ENCODE peak calls at places on chromosomes 6 and 20, in six cellular contexts. R is tibial nerve, J is mammary epithelial cell, U is stomach, V is mesendoderm, Q is body of pancreas. M is an unnamed sample.

GRCh38 chr6:26234421-26235239 is 130.4 kb upstream of the BTN3A2 start:
- DNase-seq in J (peak; percentile 85), V (peak; percentile 96), U (peak; percentile 66), R (peak; percentile 60), Q (peak; percentile 59), M (peak; percentile 67)

GRCh38 chr6:131789219-131789618 is 18.6 kb upstream of the ENPP1 start:
- DNase-seq in U (no peak), V (no peak), J (no peak), Q (no peak), R (no peak), M (no peak)

GRCh38 chr6:81731814-81732213 is 20.7 kb downstream of the TENT5A start:
- DNase-seq in V (no peak), R (no peak), J (no peak), U (no peak), Q (no peak), M (no peak)

GRCh38 chr6:36492621-36493020 is 49.8 kb downstream of the KCTD20 start:
- DNase-seq in Q (peak; percentile 11), U (no peak), R (no peak), V (no peak), J (no peak), M (no peak)

GRCh38 chr6:6751197-6751596 is 162.7 kb downstream of the LY86 start:
- DNase-seq in Q (no peak), R (no peak), V (no peak), U (no peak), J (no peak), M (no peak)

GRCh38 chr6:39804666-39805065 is 12.5 kb downstream of the DAAM2 start:
- DNase-seq in R (peak; percentile 19), U (no peak), V (no peak), J (peak; percentile 51), Q (peak; percentile 41), M (no peak)

GRCh38 chr6:2037230-2037926 is 208.0 kb downstream of the GMDS start:
- DNase-seq in R (no peak), U (no peak), Q (no peak), J (peak; percentile 14), V (peak; percentile 44), M (no peak)

GRCh38 chr20:63694596-63695418 is 1.6 kb upstream of the TNFRSF6B start:
- DNase-seq in V (no peak), Q (no peak), R (no peak), J (no peak), U (no peak), M (no peak)

GRCh38 chr6:110357696-110358535 is at the start of gene METTL24:
- DNase-seq in U (peak; percentile 27), V (peak; percentile 53), Q (peak; percentile 51), J (no peak), R (no peak), M (peak; percentile 19)

GRCh38 chr20:34473262-34473883 is 42.8 kb upstream of the DYNLRB1 start:
- DNase-seq in V (peak; percentile 69), J (peak; percentile 16), R (peak; percentile 22), Q (peak; percentile 15), U (no peak), M (peak; percentile 24)

GRCh38 chr20:34468956-34469355 is 47.3 kb upstream of the DYNLRB1 start:
- DNase-seq in R (no peak), V (peak; percentile 31), Q (no peak), U (no peak), J (no peak), M (no peak)

GRCh38 chr20:34475979-34476736 is 40.1 kb upstream of the DYNLRB1 start:
- DNase-seq in R (peak; percentile 30), Q (peak; percentile 43), J (no peak), U (peak; percentile 65), V (no peak), M (peak; percentile 69)

GRCh38 chr20:34472246-34472925 is 43.8 kb upstream of the DYNLRB1 start:
- DNase-seq in Q (no peak), R (no peak), V (peak; percentile 38), U (no peak), J (peak; percentile 16), M (no peak)
- H3K27ac ChIP-seq in Q (no peak overlapping the region), R (no peak overlapping the region), V (no peak overlapping the region), U (no peak overlapping the region), J (no peak overlapping the region), M (no peak overlapping the region)

GRCh38 chr20:32370897-32371296 is 12.8 kb downstream of the ASXL1 start:
- DNase-seq in U (no peak), Q (no peak), J (no peak), R (no peak), V (no peak), M (no peak)

GRCh38 chr20:32366380-32366779 is 8.2 kb downstream of the ASXL1 start:
- DNase-seq in J (no peak), U (no peak), R (no peak), V (no peak), Q (no peak), M (no peak)

GRCh38 chr20:32368930-32369329 is 10.8 kb downstream of the ASXL1 start:
- DNase-seq in Q (no peak), J (no peak), U (no peak), R (no peak), V (peak; percentile 52), M (no peak)

GRCh38 chr20:32365560-32365959 is 7.4 kb downstream of the ASXL1 start:
- DNase-seq in J (no peak), U (no peak), V (no peak), Q (no peak), R (no peak), M (no peak)

DNA sequence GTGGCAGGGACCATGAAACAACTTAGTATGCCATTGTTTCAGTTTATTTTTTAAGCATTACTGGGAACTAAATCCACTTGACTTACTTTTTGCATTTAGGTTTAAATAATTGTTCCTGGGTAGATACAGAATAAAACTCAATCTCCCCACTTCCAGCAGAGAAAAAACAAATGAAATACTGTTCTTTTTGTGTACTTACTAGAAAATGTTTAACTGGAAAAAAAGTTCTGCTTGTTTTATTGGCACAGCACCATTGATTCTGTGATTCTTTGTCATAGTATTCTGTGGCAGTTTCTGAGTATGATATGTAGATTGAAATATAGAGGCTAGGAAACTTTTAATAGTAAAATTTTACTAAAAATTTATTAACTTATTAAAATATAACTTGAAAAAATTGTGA is 10.2 kb downstream of the ASXL1 start:
- DNase-seq in R (no peak), U (no peak), Q (no peak), J (no peak), V (no peak), M (no peak)
- H3K4me1 ChIP-seq in R (peaks cover 18% of the 10 kb centered on the region), U (peaks cover 69% of the 10 kb centered on the region), Q (peaks cover 75% of the 10 kb centered on the region), J (peaks cover 14% of the 10 kb centered on the region), V (no peaks in the 10 kb centered on the region), M (peaks cover 11% of the 10 kb centered on the region)

DNA sequence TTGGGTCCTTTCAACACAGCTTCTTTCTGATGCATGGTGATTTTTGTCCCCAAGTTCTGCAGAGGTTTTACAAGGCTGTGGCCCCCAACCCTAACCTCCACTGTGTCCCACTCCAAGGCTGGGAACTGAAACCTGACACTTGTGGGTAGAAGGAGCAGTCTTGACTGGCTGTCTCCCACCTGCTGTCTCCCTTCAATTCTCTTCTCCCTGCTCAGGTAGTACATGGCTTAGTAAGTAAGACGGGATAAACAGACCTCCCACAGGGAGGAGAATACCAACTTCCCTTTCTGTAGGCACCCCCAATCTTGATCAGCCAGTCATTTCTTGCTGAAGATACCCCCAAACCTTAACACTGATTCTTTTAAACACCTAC is 25.0 kb downstream of the TGM6 start:
- DNase-seq in U (no peak), R (no peak), Q (no peak), V (no peak), J (no peak), M (no peak)
- H3K27ac ChIP-seq in U (no peak overlapping the region), R (no peak overlapping the region), Q (no peak overlapping the region), V (no peak overlapping the region), J (no peak overlapping the region), M (no peak overlapping the region)

GRCh38 chr6:7897461-7898192 is 13.0 kb downstream of the TXNDC5 start:
- DNase-seq in Q (no peak), U (no peak), R (no peak), V (no peak), J (no peak), M (no peak)

GRCh38 chr6:7895125-7895423 is 15.5 kb downstream of the TXNDC5 start:
- DNase-seq in U (no peak), R (no peak), V (no peak), J (no peak), Q (no peak), M (no peak)

GRCh38 chr6:7896465-7896987 is 14.1 kb downstream of the TXNDC5 start:
- DNase-seq in U (no peak), R (no peak), Q (no peak), V (no peak), J (no peak), M (no peak)

GRCh38 chr6:7893342-7893741 is 17.2 kb downstream of the TXNDC5 start:
- DNase-seq in R (no peak), V (no peak), U (no peak), Q (no peak), J (no peak), M (no peak)

GRCh38 chr6:7894272-7895124 is 16.1 kb downstream of the TXNDC5 start:
- DNase-seq in Q (no peak), U (no peak), J (no peak), R (no peak), V (no peak), M (no peak)
- H3K4me1 ChIP-seq in Q (peaks cover 7% of the 10 kb centered on the region), U (no peaks in the 10 kb centered on the region), J (no peaks in the 10 kb centered on the region), R (no peaks in the 10 kb centered on the region), V (no peaks in the 10 kb centered on the region), M (no peaks in the 10 kb centered on the region)

DNA sequence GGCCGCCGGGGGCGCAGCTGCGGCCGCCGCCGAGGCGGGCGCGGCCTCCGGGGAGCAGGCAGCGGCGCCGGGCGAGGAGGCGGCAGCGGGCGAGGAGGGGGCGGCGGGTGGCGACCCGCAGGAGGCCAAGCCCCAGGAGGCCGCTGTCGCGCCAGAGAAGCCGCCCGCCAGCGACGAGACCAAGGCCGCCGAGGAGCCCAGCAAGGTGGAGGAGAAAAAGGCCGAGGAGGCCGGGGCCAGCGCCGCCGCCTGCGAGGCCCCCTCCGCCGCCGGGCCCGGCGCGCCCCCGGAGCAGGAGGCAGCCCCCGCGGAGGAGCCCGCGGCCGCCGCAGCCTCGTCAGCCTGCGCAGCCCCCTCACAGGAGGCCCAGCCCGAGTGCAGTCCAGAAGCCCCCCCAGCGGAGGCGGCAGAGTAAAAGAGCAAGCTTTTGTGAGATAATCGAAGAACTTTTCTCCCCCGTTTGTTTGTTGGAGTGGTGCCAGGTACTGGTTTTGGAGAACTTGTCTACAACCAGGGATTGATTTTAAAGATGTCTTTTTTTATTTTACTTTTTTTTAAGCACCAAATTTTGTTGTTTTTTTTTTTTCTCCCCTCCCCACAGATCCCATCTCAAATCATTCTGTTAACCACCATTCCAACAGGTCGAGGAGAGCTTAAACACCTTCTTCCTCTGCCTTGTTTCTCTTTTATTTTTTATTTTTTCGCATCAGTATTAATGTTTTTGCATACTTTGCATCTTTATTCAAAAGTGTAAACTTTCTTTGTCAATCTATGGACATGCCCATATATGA is 3.2 kb downstream of the MARCKS start:
- DNase-seq in Q (peak; percentile 23), V (no peak), J (peak; percentile 36), R (peak; percentile 65), U (peak; percentile 29), M (peak; percentile 14)
- H3K27ac ChIP-seq in Q (peak overlapping the region; percentile 97), V (no peak overlapping the region), J (peak overlapping the region; percentile 99), R (peak overlapping the region; percentile 94), U (peak overlapping the region; percentile 98), M (peak overlapping the region; percentile 91)

GRCh38 chr6:3353504-3353903 is 94.8 kb downstream of the PSMG4 start:
- DNase-seq in U (no peak), Q (no peak), R (no peak), V (no peak), J (no peak), M (no peak)
- H3K4me1 ChIP-seq in U (peaks cover 75% of the 10 kb centered on the region), Q (peaks cover 79% of the 10 kb centered on the region), R (peaks cover 40% of the 10 kb centered on the region), V (peaks cover 2% of the 10 kb centered on the region), J (peaks cover 14% of the 10 kb centered on the region), M (peaks cover 22% of the 10 kb centered on the region)